ENCODE peak calls at places on chromosomes 7 and 10, in eight cellular contexts. P, N, Y, S, K, M, X and L are unnamed samples.
A peak's percentile ranks its signal among the peaks of the same experiment; 100 is the strongest.

GRCh38 chr10:61642692-61643091 is 20.0 kb upstream of the CABCOCO1 start:
- DNase-seq in K (no peak), Y (no peak), S (no peak), X (peak; percentile 55), N (peak; percentile 86), P (no peak), M (no peak), L (peak; percentile 50)

GRCh38 chr7:71925663-71926062 is 486.5 kb downstream of the CALN1 start:
- DNase-seq in S (no peak), N (peak; percentile 3), X (no peak), K (no peak), Y (no peak), P (peak; percentile 28), M (no peak), L (no peak)

GRCh38 chr7:93117852-93118530 is at the start of gene SAMD9:
- DNase-seq in S (no peak), K (peak; percentile 63), M (peak; percentile 57), N (peak; percentile 91), P (peak; percentile 61), X (peak; percentile 72), Y (no peak), L (peak; percentile 75)

GRCh38 chr7:47600199-47601118 is 18.5 kb upstream of the TNS3 start:
- DNase-seq in M (no peak), K (no peak), X (peak; percentile 69), P (no peak), N (peak; percentile 92), S (no peak), Y (no peak), L (no peak)

GRCh38 chr7:102412548-102412947 is 16.4 kb downstream of the PRKRIP1 start:
- DNase-seq in K (peak; percentile 37), N (peak; percentile 39), P (peak; percentile 46), X (no peak), Y (peak; percentile 98), M (no peak), S (no peak), L (no peak)

GRCh38 chr7:34191766-34192550 is 286.6 kb downstream of the BMPER start:
- DNase-seq in M (no peak), S (no peak), N (no peak), K (no peak), X (no peak), Y (peak; percentile 84), P (no peak), L (no peak)

GRCh38 chr7:112788778-112789343 is 1.3 kb downstream of the TMEM168 start:
- DNase-seq in N (no peak), M (no peak), X (no peak), P (no peak), Y (no peak), K (peak; percentile 48), S (no peak), L (no peak)

GRCh38 chr10:118629211-118629610 is 33.8 kb upstream of the PRLHR start:
- DNase-seq in Y (no peak), S (no peak), K (no peak), X (peak; percentile 42), M (peak; percentile 7), P (no peak), N (no peak), L (no peak)

GRCh38 chr10:8014649-8015048 is 39.8 kb upstream of the GATA3 start:
- DNase-seq in X (no peak), Y (no peak), P (no peak), N (no peak), S (no peak), K (no peak), M (no peak), L (no peak)

GRCh38 chr10:10811562-10811961 is 206.1 kb upstream of the CELF2 start:
- DNase-seq in K (no peak), N (peak; percentile 81), S (no peak), Y (no peak), X (no peak), M (no peak), P (no peak), L (no peak)

GRCh38 chr10:33196710-33197406 is 137.6 kb downstream of the NRP1 start:
- DNase-seq in P (peak; percentile 49), M (no peak), S (no peak), X (no peak), Y (no peak), N (no peak), K (peak; percentile 20), L (no peak)

GRCh38 chr10:95697429-95697828 is 3.7 kb upstream of the TCTN3 start:
- DNase-seq in M (no peak), Y (no peak), X (no peak), S (no peak), K (no peak), P (no peak), N (no peak), L (no peak)

GRCh38 chr7:130793855-130794618 is 60.0 kb upstream of the KLF14 start:
- DNase-seq in P (peak; percentile 43), S (no peak), N (peak; percentile 56), Y (no peak), M (peak; percentile 2), K (no peak), X (no peak), L (peak; percentile 1)

GRCh38 chr10:5564537-5565204 is 39.9 kb downstream of the CALML3 start:
- DNase-seq in M (no peak), X (no peak), P (no peak), K (peak; percentile 6), N (no peak), S (no peak), Y (no peak), L (no peak)

GRCh38 chr7:25989140-25989705 is 162.8 kb upstream of the NFE2L3 start:
- DNase-seq in M (no peak), S (no peak), N (no peak), P (no peak), X (no peak), Y (no peak), K (peak; percentile 21), L (no peak)

GRCh38 chr7:132546366-132547145 is 29.7 kb downstream of the PLXNA4 start:
- DNase-seq in K (no peak), Y (no peak), M (no peak), N (no peak), X (no peak), S (no peak), P (no peak), L (no peak)

GRCh38 chr7:55179897-55180682 is 161.3 kb downstream of the EGFR start:
- DNase-seq in M (no peak), P (no peak), Y (no peak), S (no peak), K (no peak), N (no peak), X (no peak), L (no peak)

GRCh38 chr10:14889318-14889717 is 10.7 kb downstream of the SUV39H2 start:
- DNase-seq in M (no peak), K (no peak), Y (no peak), P (peak; percentile 44), X (no peak), N (peak; percentile 45), S (no peak), L (no peak)

GRCh38 chr10:17214486-17214885 is 13.0 kb upstream of the TRDMT1 start:
- DNase-seq in S (no peak), Y (no peak), P (no peak), X (no peak), N (peak; percentile 49), M (no peak), K (no peak), L (no peak)

GRCh38 chr10:28604567-28605536 is 71.9 kb downstream of the WAC start:
- DNase-seq in P (no peak), Y (no peak), N (no peak), M (no peak), X (no peak), K (no peak), S (no peak), L (no peak)

GRCh38 chr10:7243873-7244272 is 167.0 kb downstream of the SFMBT2 start:
- DNase-seq in Y (no peak), X (no peak), M (no peak), N (no peak), S (no peak), K (no peak), P (no peak), L (no peak)

GRCh38 chr7:131970602-131971001 is 414.2 kb upstream of the PODXL start:
- DNase-seq in K (no peak), X (no peak), Y (no peak), N (no peak), S (no peak), M (no peak), P (no peak), L (no peak)

GRCh38 chr10:48589266-48589665 is 15.6 kb downstream of the ARHGAP22 start:
- DNase-seq in M (peak; percentile 68), N (peak; percentile 74), K (no peak), S (no peak), Y (no peak), X (peak; percentile 78), P (no peak), L (peak; percentile 41)

GRCh38 chr7:27169658-27170493 is 4.2 kb downstream of the HOXA10 start:
- DNase-seq in X (peak; percentile 29), K (peak; percentile 28), M (no peak), P (no peak), N (no peak), Y (no peak), S (no peak), L (no peak)

GRCh38 chr7:155685070-155685790 is 40.8 kb downstream of the RBM33 start:
- DNase-seq in N (peak; percentile 17), Y (no peak), X (no peak), S (no peak), K (no peak), M (no peak), P (no peak), L (no peak)

GRCh38 chr10:102621418-102622325 is 22.6 kb upstream of the TRIM8 start:
- DNase-seq in X (no peak), M (no peak), S (no peak), K (no peak), Y (no peak), N (no peak), P (no peak), L (no peak)

GRCh38 chr10:63365976-63366765 is 99.6 kb downstream of the JMJD1C start:
- DNase-seq in M (no peak), P (no peak), X (no peak), K (no peak), N (peak; percentile 19), S (no peak), Y (no peak), L (no peak)

GRCh38 chr7:111012152-111012551 is 78.8 kb upstream of the LRRN3 start:
- DNase-seq in K (no peak), P (no peak), N (peak; percentile 55), Y (no peak), M (no peak), X (no peak), S (no peak), L (no peak)

GRCh38 chr7:17696422-17696821 is 243.9 kb downstream of the SNX13 start:
- DNase-seq in P (peak; percentile 67), Y (no peak), M (peak; percentile 97), N (peak; percentile 67), K (peak; percentile 16), S (no peak), X (no peak), L (peak; percentile 90)

GRCh38 chr7:91634485-91635177 is 245.9 kb downstream of the MTERF1 start:
- DNase-seq in Y (peak; percentile 93), X (no peak), S (no peak), M (no peak), N (no peak), K (no peak), P (no peak), L (no peak)

GRCh38 chr7:66654275-66655112 is 25.8 kb downstream of the KCTD7 start:
- DNase-seq in X (peak; percentile 95), S (peak; percentile 100), K (peak; percentile 99), N (peak; percentile 99), P (peak; percentile 99), Y (peak; percentile 98), M (peak; percentile 84), L (peak; percentile 98)

GRCh38 chr10:6843477-6843876 is 263.4 kb upstream of the PRKCQ start:
- DNase-seq in S (no peak), N (no peak), K (no peak), P (no peak), Y (no peak), M (no peak), X (no peak), L (no peak)

GRCh38 chr7:108079291-108080057 is 50.7 kb downstream of the LAMB4 start:
- DNase-seq in N (peak; percentile 89), Y (no peak), S (no peak), M (peak; percentile 35), X (peak; percentile 72), P (no peak), K (peak; percentile 21), L (peak; percentile 24)

GRCh38 chr10:124025152-124025551 is 68.2 kb downstream of the CHST15 start:
- DNase-seq in N (peak; percentile 6), P (no peak), S (no peak), K (no peak), X (no peak), Y (no peak), M (no peak), L (no peak)